ENCODE peak calls at places on chromosome 19, in four cellular contexts. O is ovary, W is gastrocnemius medialis, C is tibial nerve. X is an unnamed sample.

GRCh38 chr19:3809881-3810707 is 23.9 kb upstream of the MATK start:
- DNase-seq in O (no peak), C (no peak), W (no peak), X (no peak)

GRCh38 chr19:4722671-4723464 is 774 bp downstream of the DPP9 start:
- DNase-seq in C (no peak), O (peak; percentile 81), W (no peak), X (no peak)

GRCh38 chr19:42126565-42126964 is 5.7 kb downstream of the POU2F2 start:
- DNase-seq in C (no peak), W (no peak), O (no peak), X (no peak)

GRCh38 chr19:6588508-6589345 is 2.2 kb downstream of the CD70 start:
- DNase-seq in C (no peak), O (no peak), W (no peak), X (no peak)

GRCh38 chr19:30362156-30362754 is 9.9 kb upstream of the ZNF536 start:
- DNase-seq in C (no peak), O (no peak), W (no peak), X (no peak)

GRCh38 chr19:13887039-13887438 is 10.1 kb downstream of the NANOS3 start:
- DNase-seq in C (no peak), O (no peak), W (no peak), X (no peak)

GRCh38 chr19:21322528-21322927 is 6.7 kb downstream of the ZNF708 start:
- DNase-seq in C (peak; percentile 45), O (peak; percentile 19), W (no peak), X (no peak)

GRCh38 chr19:7926021-7926726 is at the start of gene CTXN1:
- DNase-seq in O (peak; percentile 78), W (no peak), C (peak; percentile 64), X (peak; percentile 76)

GRCh38 chr19:28493881-28494280 is 719.1 kb downstream of the UQCRFS1 start:
- DNase-seq in C (no peak), W (no peak), O (no peak), X (no peak)

GRCh38 chr19:3053218-3053621 is 9.1 kb downstream of the TLE5 start:
- DNase-seq in O (no peak), C (no peak), W (no peak), X (no peak)

GRCh38 chr19:41426952-41427646 is at the start of gene B3GNT8:
- DNase-seq in O (peak; percentile 83), W (peak; percentile 47), C (peak; percentile 71), X (peak; percentile 47)

GRCh38 chr19:55457683-55458457 is 3.6 kb downstream of the ISOC2 start:
- DNase-seq in O (no peak), C (no peak), W (no peak), X (no peak)

GRCh38 chr19:51621178-51621577 is 9.0 kb downstream of the SIGLEC5 start:
- DNase-seq in O (no peak), W (no peak), C (no peak), X (no peak)

DNA sequence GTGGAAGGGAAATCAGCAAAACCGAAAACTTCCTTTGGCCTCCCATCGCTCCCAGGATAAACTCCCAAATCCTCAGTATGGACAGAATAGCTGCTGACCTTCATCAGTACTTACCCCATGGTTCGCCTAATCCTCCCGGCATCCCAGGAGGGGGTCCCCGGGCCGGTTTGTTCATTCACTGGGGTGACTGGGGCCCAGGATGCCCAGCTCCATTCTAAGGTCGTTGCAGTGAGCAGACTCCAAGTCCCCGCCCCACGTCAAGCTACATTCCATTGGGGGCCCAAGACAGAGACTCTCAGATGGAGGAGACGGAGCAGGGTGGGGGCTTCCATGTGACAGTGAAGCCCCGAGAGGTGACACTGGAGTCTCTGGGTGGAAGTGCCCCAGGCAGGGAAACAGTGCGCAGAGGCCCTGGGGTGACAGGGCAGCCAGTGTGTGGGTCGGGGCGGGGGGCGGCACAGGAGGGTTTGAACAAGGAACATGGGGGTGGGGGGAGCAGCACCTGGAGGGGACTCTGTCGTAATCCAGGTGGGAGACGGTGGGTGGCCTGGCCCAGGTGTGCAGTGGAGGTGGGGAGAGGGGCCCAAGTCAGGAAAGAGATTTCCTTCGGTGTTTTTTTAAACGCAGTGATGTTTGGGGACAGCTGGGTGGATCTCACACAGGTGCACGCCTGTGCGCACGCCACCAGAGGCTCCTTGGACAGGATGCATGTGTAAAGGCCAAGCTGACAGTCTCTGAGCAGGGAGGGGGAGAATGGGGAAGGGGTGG is 5.1 kb downstream of the SSBP4 start:
- DNase-seq in W (no peak), O (no peak), C (no peak), X (no peak)
- H3K4me1 ChIP-seq in W (peaks cover 16% of the 10 kb centered on the region), O (peaks cover 17% of the 10 kb centered on the region), C (peaks cover 92% of the 10 kb centered on the region), X (peaks cover 67% of the 10 kb centered on the region)

GRCh38 chr19:49889687-49890348 is 6.9 kb downstream of the IL4I1 start:
- DNase-seq in C (peak; percentile 74), O (peak; percentile 73), W (peak; percentile 46), X (peak; percentile 77)
- TF ChIP-seq CTCF in C (peak; percentile 66), O (peak; percentile 84), W (peak; percentile 53), X (peak; percentile 89)

GRCh38 chr19:46783670-46784069 is 4.7 kb downstream of the SLC1A5 start:
- DNase-seq in W (no peak), C (no peak), O (no peak), X (no peak)
- H3K4me3 ChIP-seq in W (no peak overlapping the region), C (no peak overlapping the region), O (no peak overlapping the region), X (no peak overlapping the region)

DNA sequence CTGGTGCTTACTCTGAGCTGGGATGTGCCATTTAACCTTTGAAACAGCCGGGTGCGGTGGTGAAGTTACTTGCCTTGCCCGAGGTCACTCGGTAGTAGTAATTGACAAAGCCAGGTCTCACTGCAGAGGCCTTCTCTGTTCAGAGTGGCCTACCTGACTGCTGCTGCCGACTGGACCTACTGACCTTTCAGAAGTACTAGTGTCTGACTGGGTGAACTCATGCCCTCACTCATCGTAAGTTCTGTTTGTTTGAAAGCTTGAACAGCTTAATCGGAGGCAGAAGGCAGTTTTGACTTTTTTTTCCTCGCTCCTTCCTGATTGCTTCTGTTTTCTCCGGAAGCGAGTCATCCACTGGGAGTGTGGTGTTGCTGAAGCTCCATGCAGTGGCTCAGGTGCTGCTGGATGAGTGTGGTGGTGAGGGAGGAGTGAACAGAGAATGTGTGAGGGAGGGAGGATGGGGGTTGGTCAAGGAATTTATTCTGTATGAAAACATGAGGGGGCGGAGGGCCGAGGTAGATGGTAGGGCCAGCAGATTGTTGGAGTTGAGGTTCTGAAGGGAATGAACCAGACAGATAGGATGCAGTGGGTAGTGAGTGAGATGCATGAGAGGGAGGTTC is 2.7 kb downstream of the SPINT2 start:
- DNase-seq in O (no peak), W (no peak), C (no peak), X (no peak)
- H3K4me1 ChIP-seq in O (peaks cover 7% of the 10 kb centered on the region), W (peaks cover 4% of the 10 kb centered on the region), C (peaks cover 41% of the 10 kb centered on the region), X (peaks cover 24% of the 10 kb centered on the region)

GRCh38 chr19:46489445-46490272 is 6.0 kb downstream of the PNMA8B start:
- DNase-seq in C (peak; percentile 50), O (peak; percentile 69), W (no peak), X (no peak)
- TF ChIP-seq CTCF in C (peak; percentile 15), O (no peak), W (no peak), X (no peak)